ENCODE peak calls at places on chromosomes 2 and 18, in ten cellular contexts. J, E, C, U, P, O, S, M, R and G are unnamed samples.

GRCh38 chr18:79797518-79798345 is at the start of gene KCNG2:
- DNase-seq in M (no peak), S (no peak), E (peak; percentile 64), J (no peak), O (peak; percentile 55), P (no peak), C (no peak), R (no peak), U (peak; percentile 42), G (no peak)

GRCh38 chr2:64524604-64525322 is 635 bp downstream of the AFTPH start:
- DNase-seq in M (no peak), J (no peak), O (no peak), P (no peak), U (peak; percentile 64), S (no peak), E (no peak), C (peak; percentile 78), R (no peak), G (peak; percentile 58)

GRCh38 chr2:21165350-21165749 is 41.6 kb downstream of the TDRD15 start:
- DNase-seq in O (no peak), U (peak; percentile 8), E (no peak), M (no peak), C (no peak), J (no peak), R (no peak), P (no peak), S (no peak), G (no peak)

GRCh38 chr2:100957971-100958653 is 44.0 kb upstream of the RPL31 start:
- DNase-seq in C (no peak), O (no peak), R (no peak), M (no peak), J (no peak), S (peak; percentile 70), U (peak; percentile 95), E (no peak), P (peak; percentile 40), G (no peak)

GRCh38 chr2:58182527-58182926 is 58.6 kb downstream of the FANCL start:
- DNase-seq in O (no peak), R (no peak), M (no peak), E (no peak), U (peak; percentile 1), C (no peak), S (no peak), J (no peak), P (no peak), G (no peak)

GRCh38 chr18:44733069-44733753 is 52.5 kb downstream of the SETBP1 start:
- DNase-seq in U (peak; percentile 95), C (no peak), E (no peak), P (no peak), S (no peak), R (no peak), O (no peak), J (peak; percentile 38), M (no peak), G (no peak)

GRCh38 chr2:127401757-127402695 is 14.3 kb upstream of the MAP3K2 start:
- DNase-seq in O (no peak), P (no peak), C (no peak), S (no peak), E (no peak), J (no peak), U (peak; percentile 39), M (no peak), R (no peak), G (no peak)

GRCh38 chr18:11322716-11323115 is 173.3 kb upstream of the PIEZO2 start:
- DNase-seq in C (no peak), J (no peak), U (peak; percentile 4), P (no peak), S (no peak), O (no peak), M (no peak), E (no peak), R (no peak), G (no peak)

GRCh38 chr18:12044591-12044990 is 49.1 kb upstream of the ANKRD62 start:
- DNase-seq in O (no peak), U (no peak), P (no peak), J (no peak), S (no peak), M (no peak), R (no peak), E (no peak), C (no peak), G (no peak)

GRCh38 chr2:212032032-212032431 is 506.6 kb downstream of the ERBB4 start:
- DNase-seq in U (peak; percentile 53), J (no peak), E (no peak), O (no peak), S (no peak), R (no peak), C (no peak), M (no peak), P (no peak), G (no peak)

GRCh38 chr18:53850918-53851317 is 373.6 kb downstream of the MBD2 start:
- DNase-seq in M (no peak), O (peak; percentile 20), C (no peak), R (no peak), J (no peak), U (no peak), E (no peak), P (no peak), S (no peak), G (no peak)

GRCh38 chr2:67996772-67997527 is 65.9 kb downstream of the C1D start:
- DNase-seq in M (no peak), C (no peak), E (no peak), J (no peak), P (no peak), O (no peak), U (peak; percentile 16), R (no peak), S (no peak), G (no peak)

GRCh38 chr2:207394203-207394741 is 135.5 kb upstream of the CREB1 start:
- DNase-seq in R (no peak), U (peak; percentile 78), C (no peak), P (no peak), S (no peak), J (no peak), O (no peak), E (no peak), M (no peak), G (no peak)

GRCh38 chr2:172442072-172442895 is 14.9 kb downstream of the ITGA6 start:
- DNase-seq in J (peak; percentile 54), C (no peak), P (peak; percentile 62), S (no peak), O (no peak), R (no peak), U (peak; percentile 98), M (no peak), E (no peak), G (peak; percentile 47)

GRCh38 chr2:200454839-200455801 is 54.7 kb downstream of the KCTD18 start:
- DNase-seq in S (no peak), U (peak; percentile 87), M (no peak), E (no peak), C (no peak), O (no peak), P (no peak), R (no peak), J (no peak), G (no peak)

GRCh38 chr2:203871371-203871983 is 3.9 kb downstream of the CTLA4 start:
- DNase-seq in M (no peak), U (no peak), C (no peak), P (no peak), R (no peak), E (no peak), S (no peak), J (no peak), O (no peak), G (no peak)

DNA sequence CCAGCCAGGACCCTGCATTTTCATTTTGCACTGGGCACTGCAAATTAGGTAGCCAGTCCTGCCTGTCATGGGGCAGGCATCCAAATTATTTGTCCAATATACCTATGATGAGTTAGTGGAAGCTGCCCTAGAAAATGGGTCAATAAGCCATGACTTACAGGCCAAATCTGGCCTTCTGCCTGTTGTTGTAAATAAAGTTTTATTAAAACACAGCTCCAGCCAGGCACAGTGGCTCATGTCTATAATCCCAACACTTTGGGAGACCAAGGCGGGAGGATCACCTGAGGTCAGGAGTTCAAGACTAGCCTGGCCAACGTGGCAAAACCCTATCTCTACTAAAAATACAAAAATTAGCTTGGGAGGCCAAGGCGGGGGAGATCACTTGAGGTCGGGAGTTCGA is 8.3 kb downstream of the AP1S3 start:
- DNase-seq in S (no peak), C (no peak), E (no peak), O (no peak), M (no peak), P (no peak), J (no peak), U (no peak), R (no peak), G (no peak)
- H3K4me1 ChIP-seq in S (no peaks in the 10 kb centered on the region), C (no peaks in the 10 kb centered on the region), E (no peaks in the 10 kb centered on the region), O (peaks cover 5% of the 10 kb centered on the region), M (no peaks in the 10 kb centered on the region), P (no peaks in the 10 kb centered on the region), J (no peaks in the 10 kb centered on the region), U (peaks cover 8% of the 10 kb centered on the region), R (no peaks in the 10 kb centered on the region), G (peaks cover 16% of the 10 kb centered on the region)

DNA sequence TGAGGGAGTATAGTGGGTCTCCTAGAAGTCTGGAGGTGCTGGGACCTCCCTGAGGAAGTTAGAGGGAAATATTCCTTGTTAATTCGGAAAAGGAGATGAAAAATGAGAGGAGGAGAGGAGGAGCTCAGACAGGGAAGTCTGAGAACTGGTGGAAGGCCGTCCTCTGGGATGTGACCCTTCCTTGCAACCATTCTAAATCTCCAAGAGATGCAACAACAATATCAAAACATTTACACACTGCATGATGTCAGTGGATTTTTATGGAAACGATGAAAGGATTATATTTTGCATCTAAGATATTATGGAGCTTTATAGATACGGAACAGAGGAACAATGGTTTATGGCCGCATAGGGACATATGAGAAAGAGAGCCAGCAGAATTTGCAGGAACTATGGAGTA is 49.8 kb upstream of the COBLL1 start:
- DNase-seq in S (no peak), J (no peak), R (no peak), O (no peak), M (no peak), U (no peak), C (no peak), P (peak; percentile 30), E (no peak), G (no peak)
- H3K4me1 ChIP-seq in S (no peaks in the 10 kb centered on the region), J (no peaks in the 10 kb centered on the region), R (no peaks in the 10 kb centered on the region), O (no peaks in the 10 kb centered on the region), M (no peaks in the 10 kb centered on the region), U (no peaks in the 10 kb centered on the region), C (no peaks in the 10 kb centered on the region), P (no peaks in the 10 kb centered on the region), E (no peaks in the 10 kb centered on the region), G (peaks cover 46% of the 10 kb centered on the region)

GRCh38 chr2:9018109-9018508 is 14.6 kb upstream of the MBOAT2 start:
- DNase-seq in C (no peak), S (no peak), E (no peak), U (no peak), P (no peak), J (no peak), R (no peak), M (no peak), O (no peak), G (no peak)
- H3K4me1 ChIP-seq in C (no peaks in the 10 kb centered on the region), S (no peaks in the 10 kb centered on the region), E (no peaks in the 10 kb centered on the region), U (no peaks in the 10 kb centered on the region), P (no peaks in the 10 kb centered on the region), J (no peaks in the 10 kb centered on the region), R (no peaks in the 10 kb centered on the region), M (no peaks in the 10 kb centered on the region), O (no peaks in the 10 kb centered on the region), G (no peaks in the 10 kb centered on the region)

DNA sequence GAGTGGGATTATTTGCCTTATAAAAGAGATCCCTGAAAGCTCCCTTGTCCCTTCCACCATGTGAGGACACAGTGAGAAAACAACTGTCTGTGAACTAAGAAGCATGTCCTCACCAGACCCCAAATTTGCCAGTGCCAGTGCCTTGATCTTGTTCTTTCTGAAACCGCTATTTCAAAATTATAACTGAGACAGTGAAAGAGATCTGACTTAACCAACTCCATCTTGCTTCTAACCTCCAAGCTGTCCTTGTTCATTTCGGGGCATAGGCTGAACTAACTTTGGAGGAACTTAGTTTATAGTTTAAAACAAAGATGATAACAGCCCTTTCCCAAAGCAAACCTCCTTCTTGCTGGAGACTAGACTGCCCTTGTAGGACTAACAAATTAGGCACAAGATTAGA is 563.9 kb downstream of the ADCYAP1 start:
- DNase-seq in P (no peak), R (no peak), E (no peak), O (no peak), J (no peak), C (no peak), M (no peak), S (no peak), U (no peak), G (no peak)
- H3K4me1 ChIP-seq in P (no peaks in the 10 kb centered on the region), R (no peaks in the 10 kb centered on the region), E (no peaks in the 10 kb centered on the region), O (no peaks in the 10 kb centered on the region), J (no peaks in the 10 kb centered on the region), C (no peaks in the 10 kb centered on the region), M (no peaks in the 10 kb centered on the region), S (no peaks in the 10 kb centered on the region), U (no peaks in the 10 kb centered on the region), G (no peaks in the 10 kb centered on the region)